ENCODE peak calls at places on chromosomes 5 and 9, in five cellular contexts. O is cardiac muscle cell, C is caudate nucleus, W is nephron progenitor cell, T is SK-MEL-5. K is an unnamed sample.

GRCh38 chr5:14760548-14761002 is 96.1 kb downstream of the OTULIN start:
- DNase-seq in W (no peak), C (no peak), T (no peak), O (no peak), K (peak; percentile 76)

GRCh38 chr5:140608730-140609520 is 24.1 kb downstream of the CD14 start:
- DNase-seq in W (no peak), O (no peak), C (no peak), T (peak; percentile 7), K (peak; percentile 74)

GRCh38 chr9:69179037-69179436 is 5.0 kb downstream of the TJP2 start:
- DNase-seq in O (no peak), W (no peak), C (no peak), T (no peak), K (no peak)

GRCh38 chr5:149114403-149115312 is 26.6 kb upstream of the ABLIM3 start:
- DNase-seq in O (peak; percentile 85), T (peak; percentile 89), W (peak; percentile 56), C (peak; percentile 60), K (peak; percentile 86)

GRCh38 chr9:17135578-17135904 is 701 bp downstream of the CNTLN start:
- DNase-seq in O (no peak), W (no peak), C (peak; percentile 41), T (no peak), K (no peak)

GRCh38 chr9:95425910-95426551 is 90.7 kb downstream of the PTCH1 start:
- DNase-seq in C (no peak), W (peak; percentile 24), T (no peak), O (peak; percentile 2), K (peak; percentile 24)

GRCh38 chr5:61319388-61320146 is 12.5 kb upstream of the ZSWIM6 start:
- DNase-seq in O (peak; percentile 79), C (no peak), W (no peak), T (peak; percentile 30), K (peak; percentile 50)

GRCh38 chr5:143187495-143187894 is 216.0 kb downstream of the NR3C1 start:
- DNase-seq in C (no peak), W (no peak), O (no peak), T (no peak), K (peak; percentile 23)

GRCh38 chr9:16133556-16134227 is 580.8 kb downstream of the CCDC171 start:
- DNase-seq in C (peak; percentile 27), T (peak; percentile 85), W (peak; percentile 48), O (peak; percentile 82), K (peak; percentile 42)

GRCh38 chr5:54616031-54616430 is 98.5 kb downstream of the SNX18 start:
- DNase-seq in C (no peak), T (no peak), O (no peak), W (no peak), K (no peak)

GRCh38 chr5:92836861-92837755 is 743.9 kb downstream of the NR2F1-AS1 start:
- DNase-seq in T (no peak), C (no peak), W (no peak), O (no peak), K (no peak)

GRCh38 chr5:57435701-57436134 is 46.9 kb downstream of the ACTBL2 start:
- DNase-seq in T (no peak), C (no peak), O (no peak), W (no peak), K (no peak)

GRCh38 chr9:109035684-109036423 is 22.6 kb upstream of the CTNNAL1 start:
- DNase-seq in C (no peak), O (no peak), T (peak; percentile 69), W (no peak), K (peak; percentile 56)

GRCh38 chr5:73198833-73199592 is 26.0 kb downstream of the TMEM174 start:
- DNase-seq in C (no peak), W (no peak), T (no peak), O (no peak), K (no peak)

GRCh38 chr5:4945296-4945695 is 194.8 kb upstream of the ADAMTS16 start:
- DNase-seq in W (no peak), O (no peak), C (no peak), T (peak; percentile 18), K (no peak)

GRCh38 chr9:127311239-127311741 is 46.7 kb downstream of the GARNL3 start:
- DNase-seq in C (no peak), W (peak; percentile 15), O (peak; percentile 27), T (peak; percentile 24), K (peak; percentile 56)

GRCh38 chr9:95817205-95817604 is 58.3 kb upstream of the ERCC6L2 start:
- DNase-seq in W (no peak), T (no peak), O (no peak), C (no peak), K (no peak)